ENCODE peak calls at places on chromosomes 1 and 21, in six cellular contexts. I is small intestine, H is left lung, G is tibial artery, B is upper lobe of right lung, D is pancreas. O is an unnamed sample. For H3K4me1, the result is how much of the 10 kb centered on the place peaks cover.

GRCh38 chr1:65221638-65222421 is 73.8 kb downstream of the AK4 start:
- DNase-seq in I (no peak), H (no peak), G (no peak), B (no peak), D (no peak), O (no peak)

GRCh38 chr1:224447251-224447650 is 12.7 kb upstream of the WDR26 start:
- DNase-seq in I (no peak), H (no peak), G (peak), B (no peak), D (no peak), O (no peak)

GRCh38 chr1:178273707-178274410 is 180.0 kb downstream of the RASAL2 start:
- DNase-seq in I (no peak), H (no peak), G (no peak), B (no peak), D (no peak), O (no peak)

GRCh38 chr1:29453502-29454240 is 217.3 kb downstream of the PTPRU start:
- DNase-seq in I (peak), H (no peak), G (peak), B (no peak), D (no peak), O (peak)

GRCh38 chr1:6927626-6928025 is 142.4 kb downstream of the CAMTA1 start:
- DNase-seq in I (no peak), H (no peak), G (peak), B (peak), D (no peak), O (no peak)

GRCh38 chr21:29346771-29347170 is 48.0 kb downstream of the BACH1 start:
- DNase-seq in I (no peak), H (no peak), G (no peak), B (no peak), D (no peak), O (no peak)

GRCh38 chr1:193283026-193283425 is 96.6 kb upstream of the B3GALT2 start:
- DNase-seq in I (no peak), H (no peak), G (no peak), B (no peak), D (no peak), O (no peak)

GRCh38 chr1:27526569-27527222 is 36.7 kb upstream of the WASF2 start:
- DNase-seq in I (no peak), H (no peak), G (no peak), B (no peak), D (no peak), O (no peak)

GRCh38 chr1:207848234-207848633 is 62.7 kb downstream of the CD34 start:
- DNase-seq in I (peak), H (peak), G (no peak), B (peak), D (no peak), O (peak)

GRCh38 chr21:31198575-31198974 is 145.5 kb downstream of the TIAM1 start:
- DNase-seq in I (peak), H (no peak), G (no peak), B (no peak), D (no peak), O (no peak)

GRCh38 chr1:41383094-41383852 is 22.0 kb downstream of the FOXO6 start:
- DNase-seq in I (no peak), H (no peak), G (no peak), B (no peak), D (peak), O (no peak)

GRCh38 chr1:78157162-78157561 is 111.4 kb downstream of the GIPC2 start:
- DNase-seq in I (no peak), H (no peak), G (no peak), B (no peak), D (no peak), O (no peak)

GRCh38 chr1:16449666-16450065 is 9.1 kb downstream of the NECAP2 start:
- DNase-seq in I (no peak), H (no peak), G (peak), B (peak), D (no peak), O (no peak)

GRCh38 chr1:16449065-16449464 is 8.5 kb downstream of the NECAP2 start:
- DNase-seq in I (no peak), H (no peak), G (peak), B (no peak), D (no peak), O (no peak)

GRCh38 chr1:16446116-16446515 is 5.6 kb downstream of the NECAP2 start:
- DNase-seq in I (no peak), H (no peak), G (no peak), B (no peak), D (no peak), O (no peak)

GRCh38 chr1:16445052-16445451 is 4.5 kb downstream of the NECAP2 start:
- DNase-seq in I (no peak), H (no peak), G (no peak), B (no peak), D (no peak), O (no peak)

DNA sequence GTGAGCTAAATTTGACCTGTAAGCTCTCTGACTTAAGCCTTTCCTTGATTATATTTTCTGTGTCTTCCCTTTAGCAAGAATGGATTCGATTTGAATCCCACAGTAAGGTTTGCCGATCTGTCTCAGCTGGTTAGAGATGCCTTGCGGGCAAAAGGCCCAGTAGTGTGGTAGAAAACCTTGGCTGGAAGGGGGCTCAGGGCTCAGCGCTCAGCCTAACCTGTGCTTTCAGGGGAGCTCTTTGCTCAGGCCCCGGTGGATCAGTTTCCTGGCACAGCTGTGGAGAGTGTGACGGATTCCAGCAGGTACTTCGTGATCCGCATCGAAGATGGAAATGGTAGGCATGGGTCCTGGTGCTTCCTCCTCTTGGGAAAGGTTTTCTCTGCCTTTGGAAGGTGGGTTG is 7.1 kb downstream of the NECAP2 start:
- DNase-seq in I (no peak), H (no peak), G (no peak), B (peak), D (no peak), O (no peak)
- H3K4me1 ChIP-seq in I (under half), H (under half), G (under half), B (under half), D (under half), O (under half)

GRCh38 chr1:170200161-170200560 is 54.4 kb downstream of the NTMT2 start:
- DNase-seq in I (no peak), H (no peak), G (no peak), B (no peak), D (no peak), O (no peak)
- H3K27ac ChIP-seq in I (no peak), H (peak), G (peak), B (no peak), D (no peak), O (no peak)

GRCh38 chr1:25473653-25474225 is 43.0 kb downstream of the MACO1 start:
- DNase-seq in I (no peak), H (no peak), G (no peak), B (no peak), D (no peak), O (no peak)
- H3K4me3 ChIP-seq in I (no peak), H (no peak), G (no peak), B (no peak), D (no peak), O (peak)

DNA sequence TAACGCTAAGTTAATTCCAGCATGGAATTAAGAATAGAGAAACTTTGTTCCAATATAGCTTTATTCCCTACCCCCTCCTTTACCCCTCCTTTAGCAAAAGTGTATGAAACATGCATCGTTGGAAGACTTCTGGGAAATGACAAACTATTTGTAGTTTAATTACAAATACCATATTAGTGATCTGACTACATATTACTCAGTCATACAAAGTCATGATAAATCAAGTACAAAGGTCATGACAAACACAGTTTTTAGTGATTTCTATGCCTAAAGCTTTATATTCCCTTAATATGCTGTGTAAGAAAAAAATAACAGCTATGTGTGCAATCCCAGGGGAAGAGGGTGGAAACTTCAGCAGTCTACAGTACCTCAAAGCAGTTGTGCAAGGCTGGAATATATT is 25.5 kb downstream of the ZMYND12 start:
- DNase-seq in I (no peak), H (no peak), G (no peak), B (no peak), D (no peak), O (no peak)
- H3K4me1 ChIP-seq in I (under half), H (under half), G (under half), B (under half), D (under half), O (under half)

GRCh38 chr1:183635606-183636333 is at the start of gene ARPC5:
- DNase-seq in I (peak), H (peak), G (peak), B (peak), D (peak), O (peak)
- H3K27ac ChIP-seq in I (peak), H (peak), G (peak), B (peak), D (peak), O (peak)

DNA sequence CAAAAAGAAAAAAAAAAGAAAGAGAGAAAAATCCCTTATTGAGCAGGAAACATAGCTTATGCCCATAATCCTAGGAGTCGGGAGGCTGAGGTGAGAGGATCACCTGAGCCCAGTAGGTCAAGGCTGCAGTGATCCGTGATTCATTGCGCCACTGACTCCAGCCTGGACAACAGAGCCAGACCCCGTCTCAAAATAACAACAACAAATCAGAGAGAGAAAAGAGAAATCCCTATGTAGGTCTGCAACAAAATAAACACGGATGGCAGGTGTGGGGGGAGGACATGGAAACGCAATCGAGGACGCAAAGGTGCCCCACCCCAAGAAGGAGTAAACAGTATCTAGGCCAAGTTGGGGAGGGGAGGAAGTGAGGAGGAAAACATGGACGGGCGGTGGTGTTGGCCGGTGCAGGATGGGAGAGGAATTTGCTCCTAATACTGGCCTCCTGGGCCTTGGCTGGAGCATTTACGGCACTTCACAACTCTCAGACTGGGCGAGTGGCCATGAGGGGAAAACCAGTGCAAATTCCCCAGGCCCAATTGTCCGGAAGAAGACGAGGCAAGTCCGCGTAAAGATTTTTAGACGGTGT is 612 bp upstream of the CHTOP start:
- DNase-seq in I (peak), H (no peak), G (no peak), B (no peak), D (no peak), O (no peak)
- H3K4me3 ChIP-seq in I (no peak), H (no peak), G (peak), B (peak), D (peak), O (peak)

GRCh38 chr1:156191292-156191954 is 2.5 kb upstream of the SLC25A44 start:
- DNase-seq in I (peak), H (no peak), G (no peak), B (no peak), D (no peak), O (no peak)
- H3K4me1 ChIP-seq in I (under half), H (under half), G (under half), B (under half), D (under half), O (under half)

GRCh38 chr1:9071554-9072235 is 2.3 kb upstream of the SLC2A5 start:
- DNase-seq in I (no peak), H (peak), G (no peak), B (no peak), D (no peak), O (no peak)
- H3K27ac ChIP-seq in I (no peak), H (no peak), G (no peak), B (no peak), D (no peak), O (no peak)

DNA sequence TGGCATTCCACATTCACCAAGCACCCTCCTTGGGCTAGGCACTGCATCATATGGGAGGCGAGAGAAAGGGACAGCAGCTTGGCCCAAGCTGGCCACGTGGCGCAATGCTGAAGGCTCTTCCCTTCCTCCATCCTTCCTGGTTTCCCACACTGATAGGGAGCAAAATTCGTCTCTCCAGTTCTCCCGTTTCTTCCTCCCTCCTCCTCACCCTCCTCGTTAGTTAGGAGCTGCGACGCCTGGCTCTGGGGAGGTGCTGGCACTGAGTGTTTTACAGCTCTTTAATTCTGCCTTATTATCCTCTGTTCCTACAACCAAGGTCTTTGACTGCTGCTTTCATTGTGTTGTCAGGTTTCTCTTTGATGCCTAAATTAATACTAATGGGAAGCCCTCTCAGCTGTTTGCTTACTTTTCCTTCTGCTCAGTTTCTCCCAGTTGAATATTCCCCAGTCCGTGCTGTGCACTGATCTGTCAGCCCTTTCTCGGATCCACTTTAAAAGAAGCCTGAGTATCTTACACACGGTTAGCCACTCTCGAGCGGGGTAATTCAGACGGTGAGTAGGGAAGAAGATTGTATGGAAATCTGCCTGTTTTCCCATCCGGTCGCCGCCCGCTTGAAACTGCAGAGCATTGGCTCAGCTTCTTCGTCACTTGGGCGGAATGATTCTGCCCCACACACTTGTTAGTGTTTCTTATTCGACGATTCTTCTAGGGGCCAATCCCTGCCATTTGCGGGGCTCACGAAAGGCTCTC is 56.2 kb upstream of the SMYD2 start:
- DNase-seq in I (peak), H (no peak), G (no peak), B (no peak), D (no peak), O (no peak)
- H3K4me3 ChIP-seq in I (no peak), H (no peak), G (peak), B (peak), D (no peak), O (no peak)

GRCh38 chr1:101242331-101243050 is 5.7 kb downstream of the S1PR1 start:
- DNase-seq in I (no peak), H (no peak), G (no peak), B (no peak), D (no peak), O (no peak)
- H3K4me1 ChIP-seq in I (under half), H (under half), G (under half), B (under half), D (under half), O (under half)

O was measured in naive thymus-derived CD4-positive, alpha-beta T cell.